ENCODE peak calls at places on chromosome 2, in five cellular contexts. R is spleen, G is transverse colon, D is sigmoid colon, A is Peyer's patch. C is an unnamed sample.

GRCh38 chr2:85889648-85890281 is 975 bp upstream of the ST3GAL5 start:
- DNase-seq in R (no peak), G (peak; percentile 19), D (no peak), A (no peak), C (no peak)

GRCh38 chr2:232411901-232412629 is 5.4 kb downstream of the ALPG start:
- DNase-seq in R (no peak), G (no peak), D (no peak), A (no peak), C (no peak)

GRCh38 chr2:225667465-225667864 is 268.0 kb downstream of the NYAP2 start:
- DNase-seq in R (no peak), G (no peak), D (no peak), A (no peak), C (no peak)

GRCh38 chr2:23069156-23069555 is 315.8 kb upstream of the KLHL29 start:
- DNase-seq in R (no peak), G (no peak), D (no peak), A (no peak), C (no peak)

GRCh38 chr2:240237609-240238151 is 97.2 kb upstream of the OTOS start:
- DNase-seq in R (peak; percentile 62), G (no peak), D (peak; percentile 52), A (no peak), C (no peak)

GRCh38 chr2:112275887-112276773 is 733 bp downstream of the ZC3H6 start:
- DNase-seq in R (peak; percentile 94), G (peak; percentile 87), D (peak; percentile 95), A (peak; percentile 72), C (peak; percentile 65)

GRCh38 chr2:25125949-25126348 is 42.4 kb downstream of the POMC start:
- DNase-seq in R (peak; percentile 32), G (no peak), D (no peak), A (no peak), C (no peak)

GRCh38 chr2:88451647-88452150 is 794 bp downstream of the FOXI3 start:
- DNase-seq in R (peak; percentile 79), G (no peak), D (peak; percentile 49), A (no peak), C (no peak)

GRCh38 chr2:241053576-241054251 is 48.4 kb downstream of the MTERF4 start:
- DNase-seq in R (no peak), G (no peak), D (peak; percentile 47), A (no peak), C (no peak)

GRCh38 chr2:88671786-88672427 is 19.6 kb upstream of the RPIA start:
- DNase-seq in R (no peak), G (no peak), D (no peak), A (no peak), C (peak; percentile 42)

GRCh38 chr2:127984551-127984950 is 43.3 kb downstream of the SAP130 start:
- DNase-seq in R (no peak), G (no peak), D (no peak), A (no peak), C (no peak)

GRCh38 chr2:232533944-232534710 is 5.4 kb upstream of the CHRNG start:
- DNase-seq in R (peak; percentile 69), G (no peak), D (peak; percentile 32), A (no peak), C (no peak)

GRCh38 chr2:181972431-181973190 is 13.0 kb upstream of the PPP1R1C start:
- DNase-seq in R (no peak), G (no peak), D (no peak), A (no peak), C (no peak)

DNA sequence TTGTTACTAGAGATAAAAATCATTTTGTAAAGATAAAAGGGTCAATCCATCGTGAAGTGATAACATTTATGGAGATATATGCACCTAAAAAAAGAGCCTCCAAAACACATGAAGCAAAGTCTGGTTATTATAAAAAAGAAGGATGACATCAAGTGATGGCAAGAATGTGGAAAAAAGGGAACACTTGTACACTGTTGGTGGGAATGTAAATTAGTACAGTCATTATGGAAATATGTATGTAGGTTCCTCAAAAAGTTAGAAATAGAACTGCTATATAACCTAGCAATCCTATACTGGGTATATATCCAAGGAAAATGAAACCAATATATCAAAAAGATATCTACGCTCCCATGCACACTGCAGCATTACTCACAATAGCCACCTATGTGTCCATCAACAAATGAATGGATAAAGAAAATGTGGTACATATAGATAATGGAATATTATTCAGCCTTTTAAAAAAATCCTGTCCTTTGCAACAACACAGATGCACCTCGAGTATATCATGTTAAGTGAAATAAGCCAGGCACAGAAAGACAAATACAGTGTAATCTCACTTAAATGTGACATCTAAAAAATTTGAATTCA is 28.9 kb downstream of the ABCB11 start:
- DNase-seq in R (no peak), G (no peak), D (no peak), A (no peak), C (no peak)
- TF ChIP-seq POLR2A in R (no peak), G (no peak), D (no peak), A (no peak), C (no peak)

GRCh38 chr2:201071305-201072200 is at the start of the genes HYCC2 and NDUFB3:
- DNase-seq in R (peak; percentile 95), G (peak; percentile 94), D (peak; percentile 96), A (peak; percentile 93), C (peak; percentile 81)
- TF ChIP-seq POLR2A in R (peak; percentile 63), G (peak; percentile 88), D (peak; percentile 73), A (peak; percentile 75), C (peak; percentile 78)

GRCh38 chr2:238426568-238427434 is at the start of gene ASB1:
- DNase-seq in R (peak; percentile 96), G (peak; percentile 75), D (peak; percentile 87), A (peak; percentile 80), C (peak; percentile 69)
- TF ChIP-seq POLR2A in R (peak; percentile 10), G (peak; percentile 59), D (no peak), A (peak; percentile 31), C (peak; percentile 39)

GRCh38 chr2:212107014-212107413 is 431.6 kb downstream of the ERBB4 start:
- DNase-seq in R (peak; percentile 54), G (no peak), D (no peak), A (no peak), C (no peak)
- TF ChIP-seq POLR2A in R (no peak), G (no peak), D (no peak), A (no peak), C (no peak)

GRCh38 chr2:237598468-237599208 is 8.1 kb upstream of the RAB17 start:
- DNase-seq in R (no peak), G (no peak), D (peak; percentile 36), A (no peak), C (no peak)

GRCh38 chr2:237599465-237600110 is 9.1 kb upstream of the RAB17 start:
- DNase-seq in R (no peak), G (no peak), D (no peak), A (no peak), C (no peak)

GRCh38 chr2:237602409-237602808 is 11.9 kb upstream of the RAB17 start:
- DNase-seq in R (no peak), G (no peak), D (no peak), A (no peak), C (no peak)

GRCh38 chr2:237601453-237602116 is 11.1 kb upstream of the RAB17 start:
- DNase-seq in R (no peak), G (no peak), D (no peak), A (no peak), C (no peak)

GRCh38 chr2:237600205-237600846 is 9.8 kb upstream of the RAB17 start:
- DNase-seq in R (no peak), G (no peak), D (peak; percentile 86), A (no peak), C (no peak)
- TF ChIP-seq POLR2A in R (no peak), G (no peak), D (no peak), A (no peak), C (no peak)

DNA sequence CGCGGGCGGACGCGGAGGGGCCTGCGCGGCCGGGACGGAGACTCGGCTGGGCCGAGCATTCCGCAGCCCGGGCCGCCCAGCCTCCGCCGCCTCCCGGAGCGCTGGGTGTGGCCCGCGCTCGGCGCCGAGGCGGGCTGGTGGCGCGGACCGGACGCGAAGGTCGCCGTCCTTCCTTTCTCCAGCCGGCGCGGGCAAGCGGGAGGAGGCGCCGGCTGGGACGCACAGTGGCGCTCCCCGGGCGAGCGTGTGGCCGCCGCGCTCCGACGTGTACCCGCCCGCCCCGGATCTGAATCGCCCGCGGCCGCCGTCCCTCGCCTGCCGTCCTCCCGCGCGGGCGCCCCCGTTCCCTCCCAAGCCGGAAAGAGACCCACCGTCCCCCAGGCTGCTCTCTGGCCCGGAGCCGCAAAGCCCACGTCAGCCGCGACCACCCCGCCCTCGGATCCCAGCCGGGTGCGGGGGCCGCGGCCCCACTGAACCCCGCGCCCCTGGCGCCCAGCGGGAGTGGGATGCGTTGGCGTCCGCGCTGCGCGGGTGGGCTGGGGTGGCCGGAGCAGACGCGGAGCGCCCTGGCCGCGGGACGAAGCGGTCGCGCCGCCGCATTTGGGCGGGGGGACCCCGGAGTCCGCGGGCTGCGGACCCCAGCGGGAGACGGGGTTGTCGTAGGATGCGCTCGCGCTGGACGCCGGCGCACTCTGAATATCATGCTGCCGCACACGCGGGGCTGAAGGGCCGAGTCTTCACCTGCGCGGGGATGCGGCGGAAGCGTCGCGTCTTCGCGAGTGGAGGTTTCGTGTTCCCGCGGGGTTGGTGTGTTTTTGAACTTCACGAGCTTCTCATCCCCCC is 697 bp downstream of the SPATS2L start:
- DNase-seq in R (peak; percentile 83), G (peak; percentile 52), D (peak; percentile 70), A (peak; percentile 20), C (no peak)
- TF ChIP-seq POLR2A in R (peak; percentile 3), G (no peak), D (peak; percentile 14), A (no peak), C (peak; percentile 42)

GRCh38 chr2:229920011-229920781 is 1.6 kb downstream of the TRIP12 start:
- DNase-seq in R (peak; percentile 78), G (peak; percentile 27), D (no peak), A (peak; percentile 41), C (no peak)
- TF ChIP-seq POLR2A in R (no peak), G (no peak), D (no peak), A (no peak), C (no peak)

GRCh38 chr2:131104487-131105155 is 515 bp upstream of the PLEKHB2 start:
- DNase-seq in R (peak; percentile 93), G (peak; percentile 72), D (peak; percentile 93), A (peak; percentile 25), C (peak; percentile 58)

GRCh38 chr2:131105950-131106801 is 1.0 kb downstream of the PLEKHB2 start:
- DNase-seq in R (peak; percentile 84), G (peak; percentile 63), D (no peak), A (peak; percentile 46), C (no peak)

GRCh38 chr2:131105156-131105949 is at the start of gene PLEKHB2:
- DNase-seq in R (peak; percentile 98), G (peak; percentile 95), D (peak; percentile 94), A (peak; percentile 87), C (peak; percentile 89)
- TF ChIP-seq POLR2A in R (peak; percentile 72), G (peak; percentile 95), D (peak; percentile 79), A (peak; percentile 91), C (peak; percentile 98)

DNA sequence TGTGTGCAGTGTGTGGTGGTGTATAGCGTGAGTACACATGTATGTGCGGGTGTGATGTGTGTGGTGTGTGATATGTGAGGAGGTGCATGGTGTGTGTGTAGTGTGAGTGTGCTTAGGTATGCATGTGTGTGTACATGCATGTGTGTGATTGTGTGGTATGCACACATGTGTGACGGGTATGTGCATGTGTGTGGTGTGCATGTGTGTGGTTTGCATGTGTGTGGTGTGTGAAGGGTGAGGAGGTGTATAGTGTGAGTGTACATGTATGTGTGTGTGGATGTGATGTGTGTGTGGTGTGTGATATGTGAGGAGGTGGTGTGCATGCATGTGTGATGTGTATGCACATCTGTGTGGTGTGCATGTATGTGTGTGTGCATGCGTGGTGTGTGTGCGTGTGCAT is 105.6 kb downstream of the CMPK2 start:
- DNase-seq in R (no peak), G (no peak), D (no peak), A (no peak), C (no peak)
- TF ChIP-seq POLR2A in R (no peak), G (no peak), D (no peak), A (no peak), C (no peak)

C was measured in H54.